ENCODE peak calls at places on chromosome 21, in nine cellular contexts. L is MM.1S, G is astrocyte, F is HCT116, M is K562, S is endothelial cell of umbilical vein, B is GM23248, A is hepatocyte, Z is IMR-90. H is an unnamed sample.

GRCh38 chr21:34213959-34214358 is 140.6 kb downstream of the MRPS6 start:
- DNase-seq in L (no peak), G (no peak), F (no peak), M (no peak), S (no peak), B (no peak), A (no peak), Z (no peak), H (no peak)

GRCh38 chr21:33406493-33406892 is 3.3 kb downstream of the IFNGR2 start:
- DNase-seq in L (no peak), G (no peak), F (no peak), M (no peak), S (no peak), B (no peak), A (no peak), Z (no peak), H (no peak)

GRCh38 chr21:14741237-14741636 is 195.1 kb upstream of the SAMSN1 start:
- DNase-seq in L (no peak), G (no peak), F (peak; percentile 13), M (no peak), S (no peak), B (no peak), A (peak; percentile 60), Z (no peak), H (no peak)

GRCh38 chr21:24225432-24225831 is 1381.8 kb downstream of the MRPL39 start:
- DNase-seq in L (no peak), G (peak; percentile 35), F (no peak), M (no peak), S (no peak), B (no peak), A (no peak), Z (peak; percentile 87), H (peak; percentile 26)

GRCh38 chr21:38869946-38870345 is 64.2 kb downstream of the ETS2 start:
- DNase-seq in L (no peak), G (no peak), F (no peak), M (no peak), S (no peak), B (peak; percentile 7), A (peak; percentile 17), Z (peak; percentile 71), H (peak; percentile 53)

GRCh38 chr21:29130234-29130993 is at the start of gene MAP3K7CL:
- DNase-seq in L (no peak), G (peak; percentile 100), F (no peak), M (no peak), S (no peak), B (peak; percentile 100), A (peak; percentile 21), Z (peak; percentile 100), H (peak; percentile 100)

GRCh38 chr21:32728455-32729237 is 833 bp upstream of the SYNJ1 start:
- DNase-seq in L (peak; percentile 22), G (no peak), F (no peak), M (no peak), S (no peak), B (no peak), A (no peak), Z (no peak), H (no peak)

GRCh38 chr21:35324372-35325220 is 275.5 kb upstream of the RUNX1 start:
- DNase-seq in L (no peak), G (peak; percentile 82), F (no peak), M (no peak), S (no peak), B (peak; percentile 90), A (peak; percentile 28), Z (peak; percentile 63), H (peak; percentile 88)

GRCh38 chr21:38716942-38717341 is 88.8 kb upstream of the ETS2 start:
- DNase-seq in L (no peak), G (peak; percentile 31), F (no peak), M (no peak), S (no peak), B (peak; percentile 59), A (no peak), Z (peak; percentile 12), H (peak; percentile 48)

GRCh38 chr21:41615613-41616012 is 107.7 kb upstream of the TMPRSS2 start:
- DNase-seq in L (no peak), G (peak; percentile 99), F (no peak), M (no peak), S (no peak), B (peak; percentile 98), A (no peak), Z (peak; percentile 99), H (peak; percentile 99)

GRCh38 chr21:16075594-16076282 is 346.0 kb downstream of the USP25 start:
- DNase-seq in L (no peak), G (no peak), F (no peak), M (no peak), S (no peak), B (no peak), A (no peak), Z (no peak), H (no peak)

GRCh38 chr21:42939581-42940413 is 14.4 kb upstream of the ERVH48-1 start:
- DNase-seq in L (no peak), G (peak; percentile 94), F (no peak), M (no peak), S (peak; percentile 79), B (peak; percentile 96), A (peak; percentile 83), Z (peak; percentile 99), H (peak; percentile 96)

GRCh38 chr21:33895356-33895755 is 20.2 kb downstream of the ATP5PO start:
- DNase-seq in L (no peak), G (peak; percentile 5), F (no peak), M (no peak), S (no peak), B (no peak), A (no peak), Z (no peak), H (no peak)

GRCh38 chr21:42061195-42061865 is 9.8 kb upstream of the UMODL1 start:
- DNase-seq in L (peak; percentile 96), G (no peak), F (no peak), M (no peak), S (no peak), B (no peak), A (no peak), Z (no peak), H (no peak)

GRCh38 chr21:42557420-42557819 is 43.8 kb downstream of the SLC37A1 start:
- DNase-seq in L (no peak), G (no peak), F (no peak), M (no peak), S (no peak), B (no peak), A (no peak), Z (no peak), H (no peak)

GRCh38 chr21:38027901-38028300 is 111.6 kb upstream of the KCNJ6 start:
- DNase-seq in L (no peak), G (peak; percentile 49), F (no peak), M (no peak), S (peak; percentile 28), B (peak; percentile 75), A (no peak), Z (no peak), H (peak; percentile 51)

GRCh38 chr21:15552914-15553491 is 176.8 kb upstream of the USP25 start:
- DNase-seq in L (no peak), G (no peak), F (no peak), M (no peak), S (no peak), B (peak; percentile 62), A (peak; percentile 10), Z (peak; percentile 1), H (peak; percentile 1)

GRCh38 chr21:32572574-32573420 is 12.5 kb downstream of the TCP10L start:
- DNase-seq in L (no peak), G (no peak), F (no peak), M (no peak), S (no peak), B (no peak), A (no peak), Z (no peak), H (no peak)

GRCh38 chr21:29504751-29505321 is 206.1 kb downstream of the BACH1 start:
- DNase-seq in L (no peak), G (peak; percentile 88), F (no peak), M (no peak), S (no peak), B (peak; percentile 42), A (no peak), Z (peak; percentile 72), H (no peak)

GRCh38 chr21:30209571-30209970 is 6.3 kb downstream of the CLDN8 start:
- DNase-seq in L (no peak), G (no peak), F (no peak), M (no peak), S (no peak), B (no peak), A (no peak), Z (no peak), H (no peak)

GRCh38 chr21:34072145-34073031 is 990 bp upstream of the MRPS6 start:
- DNase-seq in L (no peak), G (no peak), F (no peak), M (no peak), S (no peak), B (peak; percentile 65), A (no peak), Z (no peak), H (no peak)

GRCh38 chr21:17436626-17437111 is 76.2 kb upstream of the CXADR start:
- DNase-seq in L (no peak), G (no peak), F (no peak), M (no peak), S (no peak), B (no peak), A (peak; percentile 59), Z (no peak), H (no peak)

GRCh38 chr21:45126085-45126687 is 51.8 kb downstream of the ADARB1 start:
- DNase-seq in L (no peak), G (no peak), F (no peak), M (no peak), S (no peak), B (no peak), A (no peak), Z (no peak), H (no peak)
- H4K20me1 ChIP-seq in L (no peaks in the 10 kb centered on the region), G (peaks cover 18% of the 10 kb centered on the region), F (no peaks in the 10 kb centered on the region), M (peaks cover 4% of the 10 kb centered on the region), S (no peaks in the 10 kb centered on the region), B (no peaks in the 10 kb centered on the region), A (no peaks in the 10 kb centered on the region), Z (peaks cover 98% of the 10 kb centered on the region), H (peaks cover 3% of the 10 kb centered on the region)

GRCh38 chr21:40531421-40531820 is 315.5 kb downstream of the DSCAM start:
- DNase-seq in L (no peak), G (peak; percentile 8), F (no peak), M (no peak), S (no peak), B (no peak), A (no peak), Z (no peak), H (no peak)
- H3K9me3 ChIP-seq in L (no peaks in the 10 kb centered on the region), G (peaks cover 4% of the 10 kb centered on the region), F (peaks cover 23% of the 10 kb centered on the region), M (no peaks in the 10 kb centered on the region), S (peaks cover 5% of the 10 kb centered on the region), B (no peaks in the 10 kb centered on the region), A (no peaks in the 10 kb centered on the region), Z (peaks cover 27% of the 10 kb centered on the region), H (no peaks in the 10 kb centered on the region)

GRCh38 chr21:36695671-36696389 is 3.1 kb upstream of the SIM2 start:
- DNase-seq in L (no peak), G (no peak), F (no peak), M (no peak), S (no peak), B (no peak), A (no peak), Z (no peak), H (no peak)
- H4K20me1 ChIP-seq in L (no peaks in the 10 kb centered on the region), G (peaks cover 35% of the 10 kb centered on the region), F (no peaks in the 10 kb centered on the region), M (peaks cover 7% of the 10 kb centered on the region), S (no peaks in the 10 kb centered on the region), B (no peaks in the 10 kb centered on the region), A (no peaks in the 10 kb centered on the region), Z (peaks cover 11% of the 10 kb centered on the region), H (no peaks in the 10 kb centered on the region)

DNA sequence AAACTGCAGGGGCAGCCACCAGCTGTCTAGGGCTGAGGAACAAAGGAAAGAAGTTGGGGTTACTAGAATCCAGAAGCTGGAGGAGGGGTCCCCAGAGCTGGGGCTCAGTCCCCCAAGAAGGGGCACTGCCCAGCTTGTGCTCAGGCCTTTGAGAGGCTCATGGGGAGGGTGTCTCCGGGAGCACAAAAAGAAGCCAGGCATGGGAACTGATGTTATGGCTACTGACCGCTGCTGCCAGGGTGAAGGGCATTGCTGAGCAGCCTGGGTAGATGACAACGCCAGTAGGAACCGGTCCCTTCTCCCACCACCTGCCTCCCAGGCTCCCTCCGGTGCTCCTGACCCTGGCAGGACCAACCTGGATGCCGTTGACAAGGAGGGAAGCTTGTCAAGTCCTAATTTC is 762.5 kb upstream of the TPTE start:
- DNase-seq in L (no peak), G (no peak), F (no peak), M (no peak), S (no peak), B (no peak), A (no peak), Z (no peak), H (no peak)
- H3K9me3 ChIP-seq in L (no peaks in the 10 kb centered on the region), G (peaks cover 30% of the 10 kb centered on the region), F (peaks cover 70% of the 10 kb centered on the region), M (no peaks in the 10 kb centered on the region), S (peaks cover 28% of the 10 kb centered on the region), B (peaks cover 10% of the 10 kb centered on the region), A (peaks cover 44% of the 10 kb centered on the region), Z (peaks cover 36% of the 10 kb centered on the region), H (peaks cover 4% of the 10 kb centered on the region)